ENCODE peak calls at places on chromosomes 3 and 15, in five cellular contexts. C, P, E, G and M are unnamed samples.

GRCh38 chr15:34018021-34018645 is 20.9 kb downstream of the AVEN start:
- DNase-seq in G (peak; percentile 29), C (no peak), E (no peak), P (no peak), M (no peak)

GRCh38 chr3:69811452-69812401 is 72.5 kb downstream of the MITF start:
- DNase-seq in C (no peak), G (no peak), E (no peak), P (no peak), M (no peak)

GRCh38 chr15:43749690-43750345 is 3.6 kb downstream of the PDIA3 start:
- DNase-seq in P (no peak), G (no peak), E (no peak), C (no peak), M (no peak)

GRCh38 chr15:88986949-88987589 is 73.9 kb upstream of the MFGE8 start:
- DNase-seq in P (no peak), G (no peak), E (no peak), C (no peak), M (no peak)

GRCh38 chr15:40982855-40983254 is 29.6 kb downstream of the CHAC1 start:
- DNase-seq in C (no peak), G (peak; percentile 90), P (no peak), E (peak; percentile 84), M (peak; percentile 43)

GRCh38 chr3:119616056-119616455 is 18.4 kb downstream of the PLA1A start:
- DNase-seq in G (no peak), C (no peak), E (no peak), P (no peak), M (no peak)

GRCh38 chr15:42144841-42145375 is 11.5 kb downstream of the PLA2G4F start:
- DNase-seq in P (peak; percentile 14), C (no peak), G (no peak), E (peak; percentile 52), M (no peak)

GRCh38 chr3:117898722-117899121 is 1135.9 kb downstream of the IGSF11 start:
- DNase-seq in G (no peak), C (no peak), E (no peak), P (no peak), M (peak; percentile 28)

GRCh38 chr3:186775999-186776398 is 7.4 kb upstream of the EIF4A2 start:
- DNase-seq in C (no peak), P (no peak), G (peak; percentile 48), E (no peak), M (no peak)

GRCh38 chr3:139764069-139764905 is 86.5 kb upstream of the NMNAT3 start:
- DNase-seq in E (no peak), G (peak; percentile 46), C (no peak), P (no peak), M (no peak)

GRCh38 chr3:31064021-31064420 is 169.6 kb upstream of the GADL1 start:
- DNase-seq in C (no peak), P (no peak), G (peak; percentile 78), E (no peak), M (peak; percentile 53)

GRCh38 chr3:50724831-50725230 is 50.1 kb downstream of the DOCK3 start:
- DNase-seq in G (no peak), P (no peak), C (no peak), E (no peak), M (no peak)

GRCh38 chr3:127274200-127274599 is 13.6 kb downstream of the PRR20G start:
- DNase-seq in C (no peak), E (no peak), G (no peak), P (no peak), M (no peak)

GRCh38 chr3:10697918-10698317 is 118.1 kb upstream of the SLC6A11 start:
- DNase-seq in P (no peak), E (no peak), G (no peak), C (no peak), M (no peak)

DNA sequence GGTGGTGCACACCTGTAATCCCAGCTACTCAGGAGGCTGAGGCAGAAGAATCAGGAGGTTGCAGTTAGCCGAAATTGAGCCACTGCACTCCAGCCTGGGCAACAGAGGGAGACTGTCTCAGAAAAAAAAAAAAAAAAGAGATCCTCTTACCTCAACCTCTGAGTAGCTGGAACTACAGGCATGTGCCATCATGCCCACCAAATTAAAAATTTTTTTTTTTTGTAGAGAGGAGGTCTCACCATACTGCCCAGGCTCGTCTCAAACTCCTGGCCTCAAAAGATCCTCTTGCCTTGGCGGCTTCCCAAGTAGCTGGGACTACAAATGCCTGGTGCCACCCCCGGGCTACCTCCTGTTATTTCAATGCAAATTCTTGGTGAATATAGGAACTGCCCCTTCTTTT is 1.5 kb downstream of the UMPS start:
- DNase-seq in P (no peak), G (no peak), E (no peak), C (no peak), M (no peak)
- H3K4me3 ChIP-seq in P (no peak overlapping the region), G (no peak overlapping the region), E (no peak overlapping the region), C (no peak overlapping the region), M (no peak overlapping the region)

GRCh38 chr3:48238506-48239085 is 2.3 kb upstream of the ZNF589 start:
- DNase-seq in P (peak; percentile 18), G (no peak), E (peak; percentile 54), C (no peak), M (no peak)

GRCh38 chr3:48240000-48240710 is 749 bp upstream of the ZNF589 start:
- DNase-seq in E (peak; percentile 42), P (peak; percentile 4), G (no peak), C (no peak), M (no peak)

GRCh38 chr3:48243886-48244285 is 3.0 kb downstream of the ZNF589 start:
- DNase-seq in E (no peak), G (no peak), P (no peak), C (no peak), M (no peak)

GRCh38 chr3:48244462-48244861 is 3.6 kb downstream of the ZNF589 start:
- DNase-seq in G (no peak), C (no peak), E (no peak), P (no peak), M (no peak)

GRCh38 chr3:48240711-48241491 is at the start of gene ZNF589:
- DNase-seq in C (peak; percentile 67), P (peak; percentile 97), G (peak; percentile 95), E (peak; percentile 94), M (peak; percentile 90)
- TF ChIP-seq CTCF in C (no peak), P (peak; percentile 37), G (no peak), E (peak; percentile 14), M (peak; percentile 16)

GRCh38 chr3:130354430-130354829 is 9.0 kb downstream of the COL6A5 start:
- DNase-seq in C (no peak), P (no peak), E (no peak), G (peak; percentile 15), M (peak; percentile 31)
- H3K4me3 ChIP-seq in C (no peak overlapping the region), P (no peak overlapping the region), E (no peak overlapping the region), G (no peak overlapping the region), M (no peak overlapping the region)

DNA sequence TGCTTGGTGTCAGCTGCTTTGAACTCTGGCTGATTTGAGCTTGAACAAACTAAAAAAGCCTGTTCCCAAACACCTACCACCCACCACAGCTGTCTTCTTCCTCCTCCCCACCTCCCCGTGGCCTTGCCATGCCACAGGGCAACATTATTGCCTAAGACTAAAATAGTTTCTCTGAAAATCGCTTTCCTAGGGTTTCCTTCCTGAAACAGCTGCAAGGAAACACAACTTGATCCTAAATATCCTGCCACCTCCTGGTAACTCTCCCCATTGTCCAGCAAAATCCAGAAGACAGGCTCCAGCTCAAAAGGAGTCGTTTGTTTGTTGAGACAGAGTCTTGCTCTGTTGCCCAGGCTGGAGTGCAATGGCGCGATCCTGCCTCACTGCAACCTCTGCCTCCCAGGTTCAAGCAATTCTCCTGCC is 193.9 kb upstream of the TPM1 start:
- DNase-seq in G (peak; percentile 40), C (no peak), E (no peak), P (no peak), M (peak; percentile 60)
- TF ChIP-seq CTCF in G (peak; percentile 11), C (no peak), E (no peak), P (no peak), M (no peak)

GRCh38 chr15:52558196-52558595 is 10.6 kb downstream of the ARPP19 start:
- DNase-seq in C (no peak), E (no peak), P (no peak), G (peak; percentile 85), M (peak; percentile 41)
- H3K4me3 ChIP-seq in C (no peak overlapping the region), E (no peak overlapping the region), P (no peak overlapping the region), G (no peak overlapping the region), M (no peak overlapping the region)

DNA sequence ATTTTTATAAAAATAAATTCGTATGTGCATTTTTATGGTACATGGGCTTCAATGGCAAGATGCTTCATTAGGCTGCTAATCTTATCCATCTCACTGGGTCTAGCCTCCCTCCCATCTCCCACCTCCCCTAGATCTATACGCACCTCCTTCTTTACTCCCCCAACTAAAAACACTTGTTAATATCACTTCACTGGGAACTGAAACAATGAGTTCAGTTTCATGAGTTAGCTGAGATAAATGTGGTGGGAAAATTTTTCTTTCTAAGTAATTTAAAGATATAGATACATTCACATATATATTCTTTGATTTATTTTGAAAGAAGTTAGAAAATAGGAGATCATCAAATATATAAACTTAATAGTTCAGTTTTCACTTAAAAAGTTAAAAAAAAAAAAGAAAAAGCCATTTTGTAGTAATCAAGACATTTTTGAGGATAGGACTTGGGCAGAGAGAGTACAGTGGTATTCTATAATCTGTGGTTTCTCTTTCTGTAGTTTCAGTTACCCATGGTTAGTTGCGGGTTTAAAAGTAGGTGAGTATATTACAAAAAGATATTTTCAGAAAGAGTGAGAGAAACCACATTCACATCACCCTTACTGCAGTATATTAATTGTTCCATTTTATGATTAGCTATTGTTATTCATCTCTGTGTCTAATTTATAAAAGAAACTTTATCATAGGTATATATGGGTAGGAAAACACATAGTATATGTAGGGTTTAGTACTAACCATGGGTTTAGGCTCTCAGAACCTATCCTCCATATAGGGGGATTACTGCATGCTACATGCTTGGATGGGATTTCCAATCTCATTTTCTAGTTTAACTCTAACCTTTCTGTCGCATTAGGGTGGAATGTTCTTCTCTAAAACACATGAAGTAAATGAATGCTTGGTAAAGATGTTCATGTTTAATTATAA is 316.0 kb upstream of the CBLB start:
- DNase-seq in C (no peak), P (no peak), G (no peak), E (no peak), M (no peak)
- TF ChIP-seq CTCF in C (no peak), P (no peak), G (no peak), E (no peak), M (no peak)

GRCh38 chr3:170323371-170323770 is 34.1 kb upstream of the SKIL start:
- DNase-seq in P (no peak), E (no peak), C (no peak), G (peak; percentile 74), M (no peak)
- H3K4me3 ChIP-seq in P (no peak overlapping the region), E (no peak overlapping the region), C (no peak overlapping the region), G (no peak overlapping the region), M (no peak overlapping the region)

GRCh38 chr3:52069891-52070290 is 13.5 kb upstream of the DUSP7 start:
- DNase-seq in C (no peak), E (no peak), P (no peak), G (no peak), M (no peak)
- TF ChIP-seq CTCF in C (no peak), E (no peak), P (no peak), G (no peak), M (no peak)

DNA sequence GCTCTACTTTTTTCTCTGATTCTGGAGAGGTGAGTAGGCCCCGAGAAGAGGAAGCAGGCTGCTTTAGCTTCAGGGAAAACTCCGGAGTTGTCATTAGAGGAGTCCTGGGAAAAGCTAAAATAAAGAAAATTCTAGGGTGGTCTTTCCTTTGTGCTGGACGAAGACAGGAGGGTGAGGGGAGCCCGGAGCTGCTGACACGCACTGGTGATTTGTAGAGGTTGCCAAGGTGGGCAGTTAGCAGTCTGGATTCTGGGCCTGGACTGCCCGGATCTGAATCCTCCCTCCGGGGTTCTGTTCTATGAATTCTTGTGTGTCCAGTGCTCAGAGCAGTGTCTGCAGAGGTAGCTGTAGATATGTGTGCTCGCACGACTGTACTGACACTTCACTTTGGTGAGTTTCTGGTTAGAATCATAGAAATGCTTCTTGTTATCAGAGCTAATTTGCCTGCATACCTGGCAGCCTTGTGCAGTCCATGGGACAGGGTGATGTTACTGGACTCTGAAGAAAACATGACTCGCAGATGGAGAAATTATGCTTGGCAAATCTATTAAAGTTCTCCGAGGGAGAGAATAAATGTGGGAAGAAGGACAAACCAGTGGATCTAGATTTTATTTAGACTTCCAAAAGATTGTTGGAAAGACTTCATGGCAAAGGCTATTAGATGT is 12.0 kb downstream of the CGNL1 start:
- DNase-seq in P (no peak), C (no peak), G (peak; percentile 55), E (no peak), M (no peak)
- H3K4me3 ChIP-seq in P (no peak overlapping the region), C (no peak overlapping the region), G (no peak overlapping the region), E (no peak overlapping the region), M (no peak overlapping the region)